ENCODE peak calls at places on chromosome 10, in nine cellular contexts. W is neural progenitor cell, R is GM12878, I is fibroblast of the aortic adventitia, C is GM23338, S is adrenal gland, Q is spleen, P is cardiac muscle cell, J is HCT116. F is an unnamed sample.

GRCh38 chr10:60810437-60811182 is 32.3 kb downstream of the CDK1 start:
- DNase-seq in W (no peak), R (no peak), I (peak; percentile 82), C (no peak), S (no peak), Q (no peak), P (peak; percentile 34), J (no peak), F (no peak)

GRCh38 chr10:94545277-94546057 is at the start of gene HELLS:
- DNase-seq in W (peak; percentile 97), R (peak; percentile 66), I (peak; percentile 88), C (peak; percentile 96), S (peak; percentile 84), Q (peak; percentile 87), P (peak; percentile 93), J (peak; percentile 78), F (peak; percentile 87)

GRCh38 chr10:72321248-72322029 is 33.3 kb downstream of the DNAJB12 start:
- DNase-seq in W (no peak), R (no peak), I (no peak), C (peak; percentile 11), S (no peak), Q (peak; percentile 77), P (no peak), J (no peak), F (no peak)

GRCh38 chr10:125828311-125828710 is 5.0 kb downstream of the BCCIP start:
- DNase-seq in W (no peak), R (no peak), I (no peak), C (no peak), S (no peak), Q (no peak), P (no peak), J (no peak), F (no peak)

GRCh38 chr10:131910663-131911314 is 10.0 kb downstream of the PPP2R2D start:
- DNase-seq in W (no peak), R (no peak), I (no peak), C (no peak), S (no peak), Q (peak; percentile 44), P (no peak), J (no peak), F (no peak)

GRCh38 chr10:3231951-3232730 is 59.6 kb upstream of the PITRM1 start:
- DNase-seq in W (no peak), R (no peak), I (peak; percentile 81), C (peak; percentile 43), S (no peak), Q (no peak), P (no peak), J (no peak), F (no peak)

GRCh38 chr10:82321734-82322133 is 446.7 kb downstream of the NRG3 start:
- DNase-seq in W (no peak), R (no peak), I (no peak), C (no peak), S (no peak), Q (no peak), P (no peak), J (no peak), F (no peak)

GRCh38 chr10:73075829-73076228 is 20.8 kb downstream of the P4HA1 start:
- DNase-seq in W (no peak), R (no peak), I (no peak), C (no peak), S (no peak), Q (no peak), P (no peak), J (no peak), F (no peak)

GRCh38 chr10:32112055-32112454 is 55.8 kb upstream of the KIF5B start:
- DNase-seq in W (no peak), R (no peak), I (peak; percentile 81), C (no peak), S (peak; percentile 29), Q (no peak), P (no peak), J (peak; percentile 6), F (no peak)

GRCh38 chr10:4646546-4646945 is 179.5 kb upstream of the AKR1E2 start:
- DNase-seq in W (no peak), R (no peak), I (no peak), C (no peak), S (no peak), Q (no peak), P (no peak), J (no peak), F (no peak)

GRCh38 chr10:24889636-24890035 is 62.8 kb downstream of the PRTFDC1 start:
- DNase-seq in W (no peak), R (no peak), I (peak; percentile 61), C (no peak), S (no peak), Q (no peak), P (no peak), J (no peak), F (no peak)

GRCh38 chr10:3452683-3453388 is 280.3 kb upstream of the PITRM1 start:
- DNase-seq in W (no peak), R (no peak), I (peak; percentile 94), C (no peak), S (no peak), Q (no peak), P (no peak), J (no peak), F (no peak)

GRCh38 chr10:99870051-99870730 is 87.8 kb downstream of the ABCC2 start:
- DNase-seq in W (no peak), R (no peak), I (peak; percentile 17), C (no peak), S (no peak), Q (no peak), P (no peak), J (no peak), F (no peak)

GRCh38 chr10:79487296-79488194 is 24.8 kb upstream of the EIF5AL1 start:
- DNase-seq in W (peak; percentile 90), R (no peak), I (peak; percentile 78), C (peak; percentile 94), S (peak; percentile 70), Q (peak; percentile 81), P (peak; percentile 90), J (peak; percentile 81), F (peak; percentile 76)

GRCh38 chr10:69976795-69977546 is 75.7 kb upstream of the MACROH2A2 start:
- DNase-seq in W (no peak), R (no peak), I (no peak), C (no peak), S (no peak), Q (no peak), P (no peak), J (no peak), F (no peak)

GRCh38 chr10:33139191-33139646 is 181.2 kb upstream of the ITGB1 start:
- DNase-seq in W (no peak), R (no peak), I (no peak), C (no peak), S (no peak), Q (no peak), P (no peak), J (no peak), F (no peak)

GRCh38 chr10:29946953-29947700 is 112.3 kb downstream of the JCAD start:
- DNase-seq in W (peak; percentile 27), R (no peak), I (peak; percentile 93), C (peak; percentile 11), S (peak; percentile 48), Q (no peak), P (no peak), J (no peak), F (no peak)

GRCh38 chr10:103278862-103279298 is 1.9 kb downstream of the INA start:
- DNase-seq in W (peak; percentile 90), R (no peak), I (peak; percentile 59), C (peak; percentile 91), S (peak; percentile 67), Q (no peak), P (peak; percentile 86), J (no peak), F (peak; percentile 25)

GRCh38 chr10:95628786-95629185 is 27.7 kb downstream of the ALDH18A1 start:
- DNase-seq in W (no peak), R (no peak), I (no peak), C (no peak), S (no peak), Q (no peak), P (no peak), J (no peak), F (no peak)

GRCh38 chr10:128035557-128035973 is 90.7 kb downstream of the MKI67 start:
- DNase-seq in W (peak; percentile 67), R (no peak), I (peak; percentile 22), C (peak; percentile 81), S (peak; percentile 66), Q (peak; percentile 90), P (peak; percentile 60), J (peak; percentile 21), F (peak; percentile 47)

GRCh38 chr10:48895198-48895720 is 44.4 kb downstream of the LRRC18 start:
- DNase-seq in W (no peak), R (no peak), I (no peak), C (no peak), S (no peak), Q (no peak), P (no peak), J (no peak), F (no peak)

DNA sequence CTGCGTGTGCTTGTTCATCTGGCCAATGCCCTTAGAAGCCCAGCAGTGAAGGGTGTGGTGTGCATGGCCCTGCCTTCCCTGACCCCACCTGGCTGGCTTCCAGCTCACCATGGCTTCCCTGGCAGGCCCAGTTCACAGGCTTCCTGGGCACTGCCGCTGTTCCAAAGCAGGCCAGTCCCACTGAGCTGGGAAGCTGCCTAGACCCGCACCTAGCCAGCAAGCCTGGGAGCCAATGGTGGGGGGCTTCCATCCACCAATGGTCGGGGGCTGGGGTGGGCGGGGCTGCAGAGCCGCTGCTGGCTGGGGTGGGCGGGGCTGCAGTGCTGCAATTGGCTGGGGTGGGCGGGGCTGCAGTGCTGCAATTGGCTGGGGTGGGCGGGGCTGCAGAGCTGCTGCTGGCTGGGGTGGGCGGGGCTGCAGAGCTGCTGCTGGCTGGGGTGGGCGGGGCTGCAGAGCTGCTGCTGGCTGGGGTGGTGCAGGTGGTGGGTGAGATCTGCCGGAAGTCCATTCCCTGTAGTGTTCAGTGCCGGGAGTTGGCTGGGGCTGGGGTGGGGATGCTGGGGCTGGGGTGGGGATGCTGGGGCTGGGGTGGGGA is 12.4 kb downstream of the CALY start:
- DNase-seq in W (peak; percentile 92), R (no peak), I (peak; percentile 49), C (peak; percentile 84), S (peak; percentile 81), Q (peak; percentile 87), P (peak; percentile 81), J (no peak), F (peak; percentile 92)
- H3K4me3 ChIP-seq in W (peak overlapping the region; percentile 21), R (no peak overlapping the region), I (peak overlapping the region; percentile 33), C (no peak overlapping the region), S (no peak overlapping the region), Q (no peak overlapping the region), P (peak overlapping the region; percentile 15), J (peak overlapping the region; percentile 19), F (peak overlapping the region; percentile 57)

GRCh38 chr10:86585037-86585725 is 63.6 kb upstream of the WAPL start:
- DNase-seq in W (peak; percentile 86), R (peak; percentile 38), I (peak; percentile 72), C (peak; percentile 88), S (peak; percentile 68), Q (peak; percentile 91), P (peak; percentile 82), J (peak; percentile 61), F (peak; percentile 70)
- TF ChIP-seq CTCF in W (peak; percentile 99), R (peak; percentile 92), I (peak; percentile 96), C (peak; percentile 98), S (peak; percentile 99), Q (peak; percentile 89), P (peak; percentile 95), J (peak; percentile 92), F (peak; percentile 94)

GRCh38 chr10:23046032-23046431 is 49.3 kb upstream of the MSRB2 start:
- DNase-seq in W (no peak), R (no peak), I (no peak), C (no peak), S (no peak), Q (no peak), P (no peak), J (no peak), F (no peak)
- H3K4me3 ChIP-seq in W (no peak overlapping the region), R (no peak overlapping the region), I (no peak overlapping the region), C (no peak overlapping the region), S (no peak overlapping the region), Q (no peak overlapping the region), P (no peak overlapping the region), J (no peak overlapping the region), F (no peak overlapping the region)

GRCh38 chr10:16915308-16915707 is 98.1 kb upstream of the RSU1 start:
- DNase-seq in W (peak; percentile 4), R (no peak), I (no peak), C (peak; percentile 40), S (no peak), Q (no peak), P (no peak), J (no peak), F (no peak)
- TF ChIP-seq CTCF in W (peak; percentile 28), R (peak; percentile 4), I (no peak), C (peak; percentile 42), S (no peak), Q (no peak), P (no peak), J (peak; percentile 5), F (peak; percentile 22)

F was measured in BE2C.